ENCODE peak calls at places on chromosomes 11 and 22, in six cellular contexts. Y is esophagus squamous epithelium, G is transverse colon, C is Peyer's patch, S is A549, N is stomach. X is an unnamed sample.

GRCh38 chr11:71999360-71999759 is 651 bp downstream of the IL18BP start:
- DNase-seq in Y (no peak), G (no peak), C (no peak), S (no peak), N (peak), X (no peak)

GRCh38 chr22:45865561-45866397 is 111.2 kb downstream of the WNT7B start:
- DNase-seq in Y (no peak), G (no peak), C (no peak), S (no peak), N (peak), X (no peak)

GRCh38 chr11:1483445-1483961 is 3.1 kb downstream of the MOB2 start:
- DNase-seq in Y (no peak), G (no peak), C (no peak), S (no peak), N (no peak), X (no peak)

GRCh38 chr11:2991477-2992233 is 474 bp downstream of the NAP1L4 start:
- DNase-seq in Y (no peak), G (no peak), C (peak), S (peak), N (no peak), X (no peak)

GRCh38 chr11:69864589-69864929 is 45.3 kb upstream of the FGF3 start:
- DNase-seq in Y (no peak), G (no peak), C (no peak), S (no peak), N (no peak), X (no peak)

GRCh38 chr11:112315057-112315720 is 54.5 kb upstream of the PLET1 start:
- DNase-seq in Y (no peak), G (no peak), C (no peak), S (no peak), N (no peak), X (no peak)

GRCh38 chr22:47165998-47166397 is 403.5 kb downstream of the TBC1D22A start:
- DNase-seq in Y (no peak), G (no peak), C (no peak), S (no peak), N (no peak), X (no peak)

GRCh38 chr11:128632151-128632791 is 44.9 kb upstream of the ETS1 start:
- DNase-seq in Y (no peak), G (peak), C (no peak), S (peak), N (no peak), X (peak)

GRCh38 chr11:38305682-38306081 is 1707.6 kb upstream of the RAG2 start:
- DNase-seq in Y (no peak), G (no peak), C (no peak), S (no peak), N (no peak), X (no peak)

GRCh38 chr22:37571258-37571991 is 8.5 kb downstream of the LGALS2 start:
- DNase-seq in Y (no peak), G (no peak), C (no peak), S (peak), N (no peak), X (peak)

GRCh38 chr11:116343270-116343669 is 429.5 kb downstream of the BUD13 start:
- DNase-seq in Y (no peak), G (no peak), C (no peak), S (no peak), N (no peak), X (no peak)

GRCh38 chr11:88420165-88420781 is 82.7 kb upstream of the CTSC start:
- DNase-seq in Y (no peak), G (no peak), C (no peak), S (no peak), N (no peak), X (no peak)

GRCh38 chr22:23218867-23219251 is 38.5 kb downstream of the BCR start:
- DNase-seq in Y (no peak), G (peak), C (peak), S (no peak), N (peak), X (no peak)

GRCh38 chr11:57487021-57487778 is 26.9 kb downstream of the RTN4RL2 start:
- DNase-seq in Y (no peak), G (no peak), C (no peak), S (no peak), N (no peak), X (no peak)

GRCh38 chr11:57213282-57214086 is 23.6 kb downstream of the APLNR start:
- DNase-seq in Y (no peak), G (no peak), C (no peak), S (no peak), N (no peak), X (no peak)

GRCh38 chr11:1203505-1204271 is 19.2 kb upstream of the MUC5B start:
- DNase-seq in Y (no peak), G (peak), C (no peak), S (no peak), N (peak), X (peak)

GRCh38 chr11:35683728-35684339 is 21.3 kb downstream of the TRIM44 start:
- DNase-seq in Y (no peak), G (no peak), C (no peak), S (no peak), N (no peak), X (no peak)

GRCh38 chr22:17436981-17437410 is 67.7 kb downstream of the CECR2 start:
- DNase-seq in Y (no peak), G (no peak), C (no peak), S (no peak), N (no peak), X (no peak)

GRCh38 chr11:77187776-77188175 is 59.7 kb downstream of the MYO7A start:
- DNase-seq in Y (no peak), G (peak), C (no peak), S (no peak), N (no peak), X (no peak)

GRCh38 chr11:99501655-99502054 is 480.9 kb downstream of the CNTN5 start:
- DNase-seq in Y (no peak), G (no peak), C (no peak), S (no peak), N (no peak), X (no peak)

GRCh38 chr11:30960387-30960992 is 374.3 kb upstream of the MPPED2 start:
- DNase-seq in Y (no peak), G (no peak), C (no peak), S (peak), N (no peak), X (peak)

GRCh38 chr11:107139396-107139795 is 121.1 kb upstream of the GUCY1A2 start:
- DNase-seq in Y (no peak), G (no peak), C (no peak), S (no peak), N (no peak), X (no peak)

GRCh38 chr22:47032091-47032943 is 269.9 kb downstream of the TBC1D22A start:
- DNase-seq in Y (no peak), G (peak), C (no peak), S (no peak), N (peak), X (no peak)

GRCh38 chr11:2289859-2290258 is 11.9 kb downstream of the C11orf21 start:
- DNase-seq in Y (no peak), G (no peak), C (no peak), S (no peak), N (no peak), X (no peak)

GRCh38 chr22:39090426-39091064 is 6.5 kb upstream of the APOBEC3H start:
- DNase-seq in Y (no peak), G (peak), C (peak), S (no peak), N (peak), X (no peak)

GRCh38 chr11:119928047-119928446 is 199.0 kb upstream of the NECTIN1 start:
- DNase-seq in Y (no peak), G (no peak), C (no peak), S (no peak), N (no peak), X (no peak)

GRCh38 chr11:1505480-1505879 is 18.9 kb upstream of the MOB2 start:
- DNase-seq in Y (no peak), G (no peak), C (no peak), S (no peak), N (no peak), X (no peak)

GRCh38 chr11:130190371-130190881 is 30.8 kb downstream of the ST14 start:
- DNase-seq in Y (no peak), G (peak), C (no peak), S (no peak), N (no peak), X (no peak)

GRCh38 chr11:72599325-72600117 is 74.7 kb downstream of the PDE2A start:
- DNase-seq in Y (no peak), G (no peak), C (no peak), S (peak), N (no peak), X (no peak)

GRCh38 chr11:93648168-93648567 is 13.3 kb upstream of the CEP295 start:
- DNase-seq in Y (no peak), G (no peak), C (no peak), S (peak), N (no peak), X (no peak)

GRCh38 chr11:67044496-67044895 is 12.2 kb upstream of the RHOD start:
- DNase-seq in Y (no peak), G (no peak), C (no peak), S (no peak), N (no peak), X (no peak)

GRCh38 chr22:39486951-39487825 is 14.9 kb upstream of the MIEF1 start:
- DNase-seq in Y (no peak), G (no peak), C (no peak), S (no peak), N (no peak), X (no peak)

GRCh38 chr22:27796829-27797792 is 4.4 kb downstream of the MN1 start:
- DNase-seq in Y (no peak), G (no peak), C (no peak), S (no peak), N (no peak), X (no peak)

GRCh38 chr11:73227571-73228211 is 9.6 kb downstream of the P2RY2 start:
- DNase-seq in Y (no peak), G (peak), C (no peak), S (no peak), N (peak), X (peak)

GRCh38 chr11:28657378-28658030 is 549.3 kb downstream of the METTL15 start:
- DNase-seq in Y (no peak), G (no peak), C (no peak), S (no peak), N (no peak), X (no peak)

GRCh38 chr22:45997077-45997774 is 20.3 kb upstream of the WNT7B start:
- DNase-seq in Y (no peak), G (peak), C (peak), S (no peak), N (peak), X (no peak)

GRCh38 chr22:48895831-48896765 is 931.6 kb downstream of the BRD1 start:
- DNase-seq in Y (no peak), G (no peak), C (no peak), S (no peak), N (no peak), X (no peak)

GRCh38 chr22:48897959-48898358 is 929.7 kb downstream of the BRD1 start:
- DNase-seq in Y (no peak), G (no peak), C (no peak), S (no peak), N (no peak), X (no peak)

GRCh38 chr22:48895341-48895740 is 932.3 kb downstream of the BRD1 start:
- DNase-seq in Y (no peak), G (no peak), C (no peak), S (no peak), N (no peak), X (no peak)

GRCh38 chr22:48897638-48897954 is 930.1 kb downstream of the BRD1 start:
- DNase-seq in Y (no peak), G (no peak), C (no peak), S (no peak), N (peak), X (no peak)

DNA sequence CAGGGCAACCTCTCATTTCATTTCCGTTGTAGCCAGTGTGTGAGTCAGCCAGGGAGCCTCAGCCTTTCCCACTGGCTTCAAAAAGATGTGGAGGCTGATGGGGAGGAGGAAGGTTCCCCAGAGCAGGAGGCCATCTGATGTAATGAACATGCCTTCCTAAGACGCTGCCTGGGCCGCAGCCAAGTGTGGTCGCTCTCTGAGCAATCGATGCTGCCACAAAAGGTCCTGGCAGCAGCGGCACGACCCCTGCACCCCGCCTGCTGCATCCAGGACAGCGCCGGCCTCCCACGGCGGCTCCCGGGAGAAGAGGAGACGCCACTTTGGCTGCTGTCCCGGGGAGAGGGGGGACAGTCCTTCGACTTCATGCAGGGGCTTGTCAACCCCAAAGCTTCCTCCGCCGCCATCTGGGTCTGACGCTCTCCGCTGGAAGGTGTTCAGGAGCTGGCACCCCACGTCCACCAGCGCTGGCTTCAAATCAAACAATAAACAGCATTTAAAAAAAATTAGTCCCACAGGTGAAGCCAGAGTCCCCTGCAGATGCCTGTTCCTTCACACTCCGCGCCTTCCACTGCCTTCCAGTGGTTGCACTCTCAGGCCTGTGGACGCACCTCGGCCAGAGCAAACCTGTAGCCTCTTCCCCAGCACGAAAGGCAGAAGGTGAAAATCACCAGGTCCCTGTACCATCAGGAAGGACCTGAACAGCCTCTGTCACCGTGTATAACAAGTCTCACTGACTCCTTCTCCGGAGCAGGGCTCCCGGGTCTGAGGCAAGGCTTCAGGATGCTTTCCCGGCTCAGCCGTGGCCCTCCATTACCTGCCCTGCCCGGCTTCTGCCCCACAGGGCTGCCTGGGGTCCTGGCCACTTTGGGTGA is 930.7 kb downstream of the BRD1 start:
- DNase-seq in Y (no peak), G (no peak), C (no peak), S (no peak), N (peak), X (no peak)
- TF ChIP-seq POLR2A in Y (no peak), G (no peak), C (no peak), S (no peak), N (no peak), X (no peak)

GRCh38 chr11:68159665-68160064 is 38.5 kb upstream of the CHKA start:
- DNase-seq in Y (no peak), G (no peak), C (no peak), S (no peak), N (no peak), X (no peak)
- H3K27ac ChIP-seq in Y (no peak), G (no peak), C (no peak), S (no peak), N (no peak), X (no peak)

GRCh38 chr11:64876226-64876750 is 2.1 kb downstream of the EHD1 start:
- DNase-seq in Y (no peak), G (no peak), C (peak), S (no peak), N (no peak), X (no peak)

GRCh38 chr11:64878223-64878493 is 263 bp downstream of the EHD1 start:
- DNase-seq in Y (no peak), G (no peak), C (no peak), S (no peak), N (no peak), X (no peak)

GRCh38 chr11:64878494-64879225 is at the start of gene EHD1:
- DNase-seq in Y (peak), G (peak), C (peak), S (peak), N (peak), X (peak)

GRCh38 chr11:64876835-64877341 is 1.5 kb downstream of the EHD1 start:
- DNase-seq in Y (no peak), G (peak), C (peak), S (no peak), N (peak), X (no peak)

GRCh38 chr11:64877390-64878222 is 815 bp downstream of the EHD1 start:
- DNase-seq in Y (no peak), G (peak), C (peak), S (no peak), N (no peak), X (no peak)
- TF ChIP-seq POLR2A in Y (no peak), G (no peak), C (no peak), S (no peak), N (no peak), X (no peak)

GRCh38 chr22:20146777-20147176 is 4.1 kb downstream of the CCDC188 start:
- DNase-seq in Y (no peak), G (no peak), C (no peak), S (no peak), N (no peak), X (no peak)
- H3K27ac ChIP-seq in Y (no peak), G (no peak), C (no peak), S (no peak), N (no peak), X (no peak)

GRCh38 chr11:59172345-59173079 is 580 bp downstream of the DTX4 start:
- DNase-seq in Y (no peak), G (peak), C (peak), S (no peak), N (peak), X (no peak)
- TF ChIP-seq POLR2A in Y (no peak), G (peak), C (no peak), S (no peak), N (no peak), X (no peak)